ENCODE peak calls at places on chromosomes 12 and 14, in six cellular contexts. M is A549, I is endothelial cell of umbilical vein, K is HepG2, L is K562, A is GM12878. X is an unnamed sample.

GRCh38 chr12:50506753-50507473 is 2.1 kb downstream of the DIP2B start:
- DNase-seq in M (no peak), I (peak), K (no peak), L (no peak), A (no peak), X (no peak)

GRCh38 chr12:93868771-93869170 is 191.6 kb downstream of the CRADD start:
- DNase-seq in M (no peak), I (no peak), K (no peak), L (no peak), A (no peak), X (no peak)

GRCh38 chr14:74508292-74508731 is 14.7 kb downstream of the ISCA2 start:
- DNase-seq in M (peak), I (no peak), K (peak), L (no peak), A (no peak), X (peak)

GRCh38 chr12:38886064-38886463 is 19.3 kb downstream of the CPNE8 start:
- DNase-seq in M (peak), I (no peak), K (peak), L (peak), A (no peak), X (no peak)

GRCh38 chr14:61558271-61558670 is 137.0 kb upstream of the HIF1A start:
- DNase-seq in M (no peak), I (peak), K (no peak), L (no peak), A (no peak), X (no peak)

GRCh38 chr12:55734595-55734994 is 5.8 kb upstream of the CD63 start:
- DNase-seq in M (no peak), I (no peak), K (no peak), L (no peak), A (no peak), X (no peak)

GRCh38 chr12:71605034-71605433 is 58.6 kb downstream of the ZFC3H1 start:
- DNase-seq in M (no peak), I (no peak), K (no peak), L (no peak), A (no peak), X (no peak)

GRCh38 chr12:93622485-93622884 is 50.0 kb downstream of the SOCS2 start:
- DNase-seq in M (no peak), I (peak), K (no peak), L (no peak), A (no peak), X (no peak)

GRCh38 chr14:52012635-52013034 is 23.3 kb downstream of the RTRAF start:
- DNase-seq in M (no peak), I (no peak), K (no peak), L (no peak), A (no peak), X (peak)

GRCh38 chr12:117334855-117335587 is 26.4 kb downstream of the NOS1 start:
- DNase-seq in M (no peak), I (no peak), K (no peak), L (no peak), A (no peak), X (no peak)

GRCh38 chr12:77032406-77032805 is 33.0 kb downstream of the E2F7 start:
- DNase-seq in M (no peak), I (no peak), K (no peak), L (no peak), A (no peak), X (no peak)
- TF ChIP-seq POLR2A in M (no peak), I (no peak), K (no peak), L (no peak), A (no peak), X (no peak)

GRCh38 chr12:32025906-32026305 is 66.7 kb downstream of the RESF1 start:
- DNase-seq in M (no peak), I (no peak), K (no peak), L (no peak), A (peak), X (no peak)
- TF ChIP-seq MYC in M (no peak), I (no peak), K (no peak), L (no peak), A (no peak), X (no peak)

DNA sequence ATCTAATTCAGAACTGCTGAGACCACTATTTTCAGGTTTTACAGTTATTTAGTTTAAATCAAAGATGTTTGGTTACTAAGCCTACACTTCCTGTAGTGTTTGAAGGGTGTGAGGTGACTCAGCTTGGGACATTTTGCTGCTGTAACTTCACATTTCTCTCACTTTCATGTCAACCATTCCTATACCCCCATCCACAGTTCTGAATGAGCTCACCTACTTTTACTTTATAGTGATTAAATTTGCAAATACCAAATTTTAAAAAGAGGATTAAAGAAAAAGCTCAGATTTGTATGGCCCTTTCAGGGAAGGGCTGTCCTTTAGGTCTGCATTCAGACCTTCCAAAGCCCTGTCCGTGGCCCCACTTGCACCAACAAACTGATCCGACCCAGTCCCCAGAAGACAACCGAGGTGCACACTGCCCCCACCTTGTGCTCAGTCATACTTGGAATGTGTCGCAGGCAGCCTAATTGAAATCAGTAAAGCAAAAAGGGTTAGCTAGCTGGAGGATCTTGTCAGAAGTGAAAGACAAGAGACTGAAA is 174.4 kb downstream of the MON2 start:
- DNase-seq in M (peak), I (peak), K (no peak), L (peak), A (peak), X (no peak)
- H3K4me3 ChIP-seq in M (no peak), I (no peak), K (no peak), L (no peak), A (peak), X (no peak)

GRCh38 chr12:54324617-54325441 is at the start of gene COPZ1:
- DNase-seq in M (peak), I (peak), K (peak), L (peak), A (peak), X (peak)
- TF ChIP-seq POLR2A in M (peak), I (peak), K (peak), L (peak), A (peak), X (peak)

GRCh38 chr12:31006416-31007152 is 67.1 kb upstream of the DDX11 start:
- DNase-seq in M (no peak), I (no peak), K (no peak), L (no peak), A (no peak), X (no peak)
- TF ChIP-seq MYC in M (no peak), I (no peak), K (no peak), L (no peak), A (no peak), X (no peak)

GRCh38 chr12:118543651-118544050 is 167.3 kb downstream of the SUDS3 start:
- DNase-seq in M (no peak), I (no peak), K (no peak), L (no peak), A (no peak), X (no peak)
- H3K4me3 ChIP-seq in M (no peak), I (no peak), K (no peak), L (no peak), A (no peak), X (no peak)

GRCh38 chr14:22561661-22562579 is 27.1 kb downstream of the DAD1 start:
- DNase-seq in M (no peak), I (peak), K (peak), L (peak), A (peak), X (peak)

GRCh38 chr14:22565391-22565945 is 23.6 kb downstream of the DAD1 start:
- DNase-seq in M (no peak), I (no peak), K (no peak), L (no peak), A (peak), X (no peak)

GRCh38 chr14:22561366-22561660 is 27.7 kb downstream of the DAD1 start:
- DNase-seq in M (no peak), I (no peak), K (no peak), L (no peak), A (no peak), X (no peak)

GRCh38 chr14:22564463-22564862 is 24.6 kb downstream of the DAD1 start:
- DNase-seq in M (no peak), I (no peak), K (no peak), L (no peak), A (no peak), X (no peak)

DNA sequence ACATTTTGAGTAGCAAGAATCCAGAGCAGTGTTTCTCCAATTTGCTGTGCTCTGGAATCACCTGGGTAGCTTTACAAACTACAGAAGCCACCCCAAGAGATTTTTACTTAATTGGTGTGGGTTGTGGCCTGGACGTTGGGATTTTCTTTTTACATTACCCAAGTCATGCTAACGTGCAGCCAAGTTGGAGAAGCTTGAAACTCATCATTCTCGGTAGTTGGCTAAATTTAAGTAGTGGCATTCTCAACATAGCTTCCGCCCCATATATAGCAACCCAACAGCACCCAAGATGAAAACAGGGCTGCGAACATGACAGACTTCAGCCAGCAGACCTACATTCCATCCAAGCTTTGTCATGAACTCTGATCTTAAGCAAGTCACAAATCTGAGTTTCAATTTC is 25.0 kb downstream of the DAD1 start:
- DNase-seq in M (no peak), I (no peak), K (no peak), L (no peak), A (peak), X (no peak)
- TF ChIP-seq POLR2A in M (no peak), I (no peak), K (no peak), L (no peak), A (no peak), X (no peak)

X was measured in NB4.